ENCODE peak calls at places on chromosomes 4 and X, in ten cellular contexts. D, R, A, H, Y, C, U, K, V and W are unnamed samples.

GRCh38 chr4:5084911-5085475 is 33.7 kb downstream of the STK32B start:
- DNase-seq in D (no peak), R (no peak), A (no peak), H (no peak), Y (no peak), C (no peak), U (no peak), K (no peak), V (no peak), W (no peak)

GRCh38 chrX:136209016-136209738 is 42.0 kb downstream of the MAP7D3 start:
- DNase-seq in D (peak; percentile 44), R (no peak), A (no peak), H (peak; percentile 41), Y (no peak), C (peak; percentile 45), U (peak; percentile 49), K (peak; percentile 62), V (peak; percentile 67), W (peak; percentile 69)

GRCh38 chrX:49282647-49283011 is 13.0 kb downstream of the PPP1R3F start:
- DNase-seq in D (peak; percentile 26), R (no peak), A (no peak), H (peak; percentile 15), Y (no peak), C (peak; percentile 49), U (peak; percentile 7), K (no peak), V (peak; percentile 39), W (no peak)

GRCh38 chr4:186587416-186588018 is 32.1 kb upstream of the MTNR1A start:
- DNase-seq in D (peak; percentile 36), R (peak; percentile 41), A (no peak), H (peak; percentile 41), Y (no peak), C (peak; percentile 73), U (peak; percentile 65), K (peak; percentile 67), V (peak; percentile 75), W (peak; percentile 81)

GRCh38 chrX:55593756-55594257 is 29.4 kb upstream of the FOXR2 start:
- DNase-seq in D (no peak), R (no peak), A (no peak), H (peak; percentile 72), Y (no peak), C (no peak), U (no peak), K (no peak), V (no peak), W (no peak)

GRCh38 chrX:6852869-6853268 is 294.6 kb upstream of the STS start:
- DNase-seq in D (no peak), R (no peak), A (no peak), H (no peak), Y (no peak), C (no peak), U (no peak), K (no peak), V (no peak), W (no peak)

GRCh38 chr4:85807247-85807915 is 332.4 kb downstream of the ARHGAP24 start:
- DNase-seq in D (no peak), R (no peak), A (no peak), H (peak; percentile 97), Y (no peak), C (no peak), U (peak; percentile 67), K (peak; percentile 74), V (no peak), W (peak; percentile 63)

GRCh38 chrX:274904-275475 is 6.2 kb upstream of the PLCXD1 start:
- DNase-seq in D (no peak), R (no peak), A (no peak), H (no peak), Y (no peak), C (no peak), U (no peak), K (no peak), V (no peak), W (no peak)

GRCh38 chrX:72254835-72255234 is 16.0 kb upstream of the ERCC6L start:
- DNase-seq in D (no peak), R (no peak), A (no peak), H (no peak), Y (peak; percentile 53), C (no peak), U (no peak), K (no peak), V (no peak), W (no peak)

GRCh38 chrX:109943740-109944092 is 59.2 kb upstream of the TMEM164 start:
- DNase-seq in D (no peak), R (no peak), A (no peak), H (no peak), Y (no peak), C (no peak), U (peak; percentile 8), K (no peak), V (no peak), W (no peak)

GRCh38 chr4:164779080-164779479 is 25.1 kb downstream of the SMIM31 start:
- DNase-seq in D (no peak), R (no peak), A (no peak), H (no peak), Y (no peak), C (no peak), U (no peak), K (peak; percentile 64), V (no peak), W (no peak)

GRCh38 chrX:107709266-107709795 is 66.3 kb downstream of the TSC22D3 start:
- DNase-seq in D (no peak), R (no peak), A (no peak), H (no peak), Y (no peak), C (no peak), U (no peak), K (no peak), V (no peak), W (no peak)

GRCh38 chr4:111934294-111934693 is 211.0 kb upstream of the FAM241A start:
- DNase-seq in D (no peak), R (no peak), A (no peak), H (no peak), Y (no peak), C (no peak), U (no peak), K (no peak), V (no peak), W (no peak)

GRCh38 chr4:151045907-151046306 is 30.8 kb upstream of the LRBA start:
- DNase-seq in D (no peak), R (no peak), A (peak; percentile 21), H (no peak), Y (peak; percentile 36), C (peak; percentile 47), U (no peak), K (no peak), V (no peak), W (no peak)

GRCh38 chrX:52425710-52426245 is 57.0 kb downstream of the XAGE2 start:
- DNase-seq in D (no peak), R (no peak), A (no peak), H (peak; percentile 31), Y (no peak), C (no peak), U (peak; percentile 0), K (peak; percentile 9), V (no peak), W (no peak)

GRCh38 chr4:54709281-54709854 is 51.6 kb downstream of the KIT start:
- DNase-seq in D (no peak), R (no peak), A (no peak), H (peak; percentile 1), Y (no peak), C (no peak), U (no peak), K (no peak), V (no peak), W (no peak)

GRCh38 chr4:725368-726234 is 20.0 kb downstream of the PCGF3 start:
- DNase-seq in D (no peak), R (no peak), A (no peak), H (no peak), Y (no peak), C (no peak), U (no peak), K (no peak), V (peak; percentile 46), W (no peak)

GRCh38 chr4:4820264-4820663 is 39.2 kb upstream of the MSX1 start:
- DNase-seq in D (no peak), R (no peak), A (no peak), H (no peak), Y (no peak), C (no peak), U (no peak), K (no peak), V (no peak), W (no peak)

GRCh38 chr4:15149234-15149841 is 147.1 kb downstream of the CPEB2 start:
- DNase-seq in D (peak; percentile 14), R (no peak), A (no peak), H (no peak), Y (no peak), C (no peak), U (peak; percentile 63), K (peak; percentile 8), V (no peak), W (no peak)

GRCh38 chr4:166121897-166122296 is 248.9 kb downstream of the TLL1 start:
- DNase-seq in D (no peak), R (no peak), A (no peak), H (peak; percentile 35), Y (no peak), C (no peak), U (no peak), K (no peak), V (no peak), W (no peak)

GRCh38 chr4:108889696-108890475 is 127.0 kb upstream of the ETNPPL start:
- DNase-seq in D (no peak), R (no peak), A (no peak), H (no peak), Y (no peak), C (no peak), U (no peak), K (no peak), V (no peak), W (no peak)

GRCh38 chr4:95124906-95125504 is 367.2 kb downstream of the BMPR1B start:
- DNase-seq in D (peak; percentile 45), R (no peak), A (peak; percentile 1), H (peak; percentile 49), Y (no peak), C (peak; percentile 54), U (peak; percentile 81), K (peak; percentile 58), V (peak; percentile 28), W (no peak)

GRCh38 chr4:2804449-2804972 is 11.6 kb downstream of the SH3BP2 start:
- DNase-seq in D (no peak), R (no peak), A (no peak), H (no peak), Y (no peak), C (no peak), U (no peak), K (no peak), V (peak; percentile 17), W (peak; percentile 19)

GRCh38 chr4:12949719-12950118 is 534.4 kb downstream of the RAB28 start:
- DNase-seq in D (no peak), R (no peak), A (peak; percentile 38), H (no peak), Y (no peak), C (no peak), U (no peak), K (no peak), V (no peak), W (no peak)

GRCh38 chr4:124060261-124060918 is 652.1 kb downstream of the ANKRD50 start:
- DNase-seq in D (no peak), R (peak; percentile 86), A (no peak), H (peak; percentile 93), Y (no peak), C (no peak), U (peak; percentile 79), K (peak; percentile 22), V (peak; percentile 16), W (peak; percentile 63)

GRCh38 chr4:105060628-105061027 is 86.0 kb upstream of the TET2 start:
- DNase-seq in D (no peak), R (no peak), A (no peak), H (peak; percentile 76), Y (no peak), C (no peak), U (peak; percentile 83), K (no peak), V (no peak), W (no peak)

GRCh38 chr4:30952526-30953219 is 232.5 kb downstream of the PCDH7 start:
- DNase-seq in D (no peak), R (no peak), A (no peak), H (no peak), Y (no peak), C (no peak), U (no peak), K (no peak), V (no peak), W (no peak)

GRCh38 chr4:141065872-141066271 is 67.4 kb downstream of the RNF150 start:
- DNase-seq in D (no peak), R (no peak), A (no peak), H (no peak), Y (no peak), C (no peak), U (no peak), K (no peak), V (no peak), W (no peak)